ENCODE peak calls at places on chromosome 2, in ten cellular contexts. Z is WTC11, E is osteocyte, A is choroid plexus epithelial cell, C is PC-9, M is lower lobe of right lung, N is brain microvascular endothelial cell, T is astrocyte, I is WERI-Rb-1, K is GM13976. W is an unnamed sample.

GRCh38 chr2:235462415-235462790 is 31.4 kb upstream of the AGAP1 start:
- DNase-seq in Z (no peak), C (no peak), T (no peak), N (no peak), E (no peak), A (no peak), I (no peak), K (no peak), M (no peak), W (no peak)

GRCh38 chr2:101697794-101698418 is 399 bp downstream of the MAP4K4 start:
- DNase-seq in E (no peak), C (peak), I (no peak), A (no peak), T (no peak), N (no peak), Z (no peak), M (no peak), K (no peak), W (peak)

GRCh38 chr2:88131201-88131998 is 3.5 kb upstream of the FABP1 start:
- DNase-seq in K (no peak), M (no peak), N (no peak), I (no peak), E (peak), C (no peak), Z (no peak), T (no peak), A (no peak), W (no peak)

GRCh38 chr2:189553689-189554088 is 26.9 kb downstream of the SLC40A1 start:
- DNase-seq in K (no peak), M (no peak), N (no peak), A (no peak), I (no peak), C (no peak), T (no peak), Z (no peak), E (no peak), W (no peak)

GRCh38 chr2:235945608-235946140 is 222.5 kb downstream of the GBX2 start:
- DNase-seq in T (no peak), K (no peak), A (no peak), M (no peak), Z (no peak), N (no peak), C (no peak), I (no peak), E (no peak), W (no peak)

GRCh38 chr2:181546086-181546485 is 88.9 kb downstream of the ITGA4 start:
- DNase-seq in C (peak), N (peak), K (no peak), T (peak), I (no peak), A (peak), E (no peak), M (no peak), Z (no peak), W (no peak)

GRCh38 chr2:65450395-65450794 is 18.0 kb upstream of the SPRED2 start:
- DNase-seq in A (no peak), T (no peak), C (no peak), M (no peak), K (no peak), E (no peak), I (no peak), Z (no peak), N (no peak), W (no peak)

GRCh38 chr2:47072018-47072691 is 83.0 kb downstream of the STPG4 start:
- DNase-seq in I (peak), C (no peak), T (peak), E (no peak), Z (peak), A (no peak), M (peak), K (no peak), N (peak), W (no peak)

GRCh38 chr2:218284106-218284811 is 8.0 kb downstream of the TMBIM1 start:
- DNase-seq in N (peak), T (peak), A (peak), M (no peak), K (peak), C (peak), E (no peak), I (no peak), Z (no peak), W (no peak)

GRCh38 chr2:239942871-239943311 is 82.3 kb downstream of the NDUFA10 start:
- DNase-seq in N (no peak), M (peak), K (no peak), E (no peak), T (no peak), C (no peak), A (no peak), Z (no peak), I (no peak), W (no peak)

GRCh38 chr2:46779447-46779941 is 136.1 kb downstream of the MCFD2 start:
- DNase-seq in E (no peak), A (peak), M (no peak), N (no peak), T (peak), C (peak), K (no peak), Z (no peak), I (no peak), W (no peak)

GRCh38 chr2:9991829-9992273 is 40.4 kb downstream of the GRHL1 start:
- DNase-seq in E (no peak), M (no peak), Z (no peak), I (no peak), K (no peak), C (no peak), N (no peak), A (no peak), T (peak), W (no peak)

GRCh38 chr2:170144758-170145157 is 33.2 kb upstream of the MYO3B start:
- DNase-seq in A (no peak), T (no peak), K (no peak), M (no peak), Z (no peak), E (no peak), I (no peak), C (no peak), N (no peak), W (no peak)

GRCh38 chr2:11333431-11334183 is 10.8 kb downstream of the ROCK2 start:
- DNase-seq in N (no peak), C (no peak), A (no peak), Z (no peak), K (no peak), E (no peak), I (no peak), M (no peak), T (no peak), W (no peak)

GRCh38 chr2:164821338-164821737 is 20.3 kb downstream of the COBLL1 start:
- DNase-seq in T (no peak), C (no peak), K (no peak), N (no peak), A (no peak), E (no peak), Z (no peak), I (no peak), M (no peak), W (no peak)

GRCh38 chr2:71603311-71603794 is 150.0 kb downstream of the DYSF start:
- DNase-seq in E (no peak), K (no peak), N (no peak), T (no peak), I (peak), M (peak), C (no peak), A (peak), Z (peak), W (peak)

GRCh38 chr2:69154031-69154430 is 141.1 kb downstream of the ANTXR1 start:
- DNase-seq in C (no peak), K (no peak), E (no peak), I (no peak), N (no peak), Z (no peak), M (no peak), T (peak), A (peak), W (no peak)

GRCh38 chr2:121099329-121100318 is 185.4 kb downstream of the TFCP2L1 start:
- DNase-seq in T (no peak), K (no peak), M (peak), E (no peak), Z (peak), C (peak), N (no peak), A (no peak), I (peak), W (no peak)

GRCh38 chr2:10331702-10332401 is 29.1 kb downstream of the HPCAL1 start:
- DNase-seq in I (no peak), C (no peak), Z (no peak), M (peak), N (no peak), E (no peak), A (no peak), K (peak), T (no peak), W (no peak)

GRCh38 chr2:40440835-40441234 is 11.1 kb downstream of the SLC8A1 start:
- DNase-seq in T (no peak), A (no peak), I (no peak), Z (no peak), N (no peak), M (no peak), E (no peak), K (no peak), C (no peak), W (no peak)

GRCh38 chr2:101401316-101401660 is 14.0 kb upstream of the CREG2 start:
- DNase-seq in C (no peak), Z (no peak), M (no peak), E (no peak), I (no peak), N (no peak), K (no peak), T (peak), A (no peak), W (no peak)

GRCh38 chr2:45210466-45211195 is 201.4 kb upstream of the SIX2 start:
- DNase-seq in C (no peak), E (no peak), M (no peak), A (no peak), N (no peak), T (no peak), K (no peak), Z (no peak), I (no peak), W (no peak)

GRCh38 chr2:132669854-132670103 is 226 bp downstream of the LYPD1 start:
- DNase-seq in I (no peak), N (no peak), Z (no peak), T (no peak), E (no peak), A (no peak), K (no peak), M (no peak), C (peak), W (no peak)

GRCh38 chr2:180787330-180787729 is 193.1 kb upstream of the UBE2E3 start:
- DNase-seq in K (no peak), A (no peak), N (no peak), E (no peak), Z (no peak), C (no peak), T (peak), I (no peak), M (no peak), W (no peak)

GRCh38 chr2:67463810-67464209 is 66.7 kb downstream of the ETAA1 start:
- DNase-seq in A (no peak), I (no peak), Z (no peak), M (no peak), T (peak), N (no peak), K (no peak), E (no peak), C (peak), W (no peak)

GRCh38 chr2:55672630-55673029 is 21.0 kb downstream of the PNPT1 start:
- DNase-seq in I (no peak), M (no peak), N (no peak), T (no peak), A (peak), Z (no peak), C (no peak), K (no peak), E (no peak), W (no peak)

GRCh38 chr2:190441564-190441963 is 33.4 kb downstream of the MFSD6 start:
- DNase-seq in A (no peak), K (no peak), M (no peak), C (no peak), N (no peak), T (no peak), Z (no peak), E (no peak), I (no peak), W (no peak)

GRCh38 chr2:85418132-85419008 is at the start of gene SH2D6:
- DNase-seq in C (peak), E (peak), N (peak), I (peak), A (peak), M (peak), Z (peak), T (peak), K (peak), W (peak)

GRCh38 chr2:59184281-59185020 is 943.3 kb upstream of the FANCL start:
- DNase-seq in A (peak), E (no peak), T (no peak), I (no peak), M (no peak), C (no peak), N (peak), Z (no peak), K (no peak), W (no peak)

GRCh38 chr2:239223029-239223329 is 177.8 kb downstream of the HDAC4 start:
- DNase-seq in E (no peak), M (no peak), C (no peak), A (peak), T (no peak), K (no peak), Z (no peak), I (no peak), N (no peak), W (no peak)

GRCh38 chr2:110796724-110797301 is 64.4 kb downstream of the ACOXL start:
- DNase-seq in N (no peak), K (no peak), I (no peak), E (no peak), T (no peak), A (peak), M (no peak), C (no peak), Z (no peak), W (no peak)

GRCh38 chr2:1628893-1629292 is 115.4 kb downstream of the PXDN start:
- DNase-seq in T (peak), E (no peak), C (no peak), I (no peak), K (no peak), A (peak), N (peak), Z (no peak), M (no peak), W (no peak)

GRCh38 chr2:44836174-44836573 is 105.3 kb upstream of the SIX3 start:
- DNase-seq in A (no peak), C (no peak), Z (no peak), M (no peak), E (no peak), I (no peak), T (no peak), N (no peak), K (no peak), W (no peak)

GRCh38 chr2:168758970-168759820 is 43.2 kb upstream of the NOSTRIN start:
- DNase-seq in C (no peak), T (peak), N (peak), Z (no peak), E (no peak), A (peak), M (no peak), K (peak), I (no peak), W (no peak)

GRCh38 chr2:238955648-238956531 is 108.0 kb downstream of the TWIST2 start:
- DNase-seq in T (peak), C (no peak), I (no peak), Z (no peak), E (peak), A (no peak), N (peak), K (no peak), M (no peak), W (no peak)

GRCh38 chr2:33782395-33783239 is 183.5 kb upstream of the FAM98A start:
- DNase-seq in C (no peak), I (peak), N (no peak), Z (peak), M (no peak), T (no peak), K (no peak), A (no peak), E (no peak), W (no peak)

GRCh38 chr2:142868281-142868762 is 9.1 kb upstream of the KYNU start:
- DNase-seq in T (no peak), I (no peak), A (no peak), C (peak), Z (no peak), N (no peak), K (no peak), E (peak), M (peak), W (no peak)

GRCh38 chr2:168712053-168712452 is 90.4 kb upstream of the NOSTRIN start:
- DNase-seq in E (no peak), M (no peak), I (no peak), K (peak), A (peak), T (no peak), C (no peak), N (no peak), Z (no peak), W (no peak)

GRCh38 chr2:3207091-3207491 is 170.5 kb downstream of the EIPR1 start:
- DNase-seq in C (no peak), Z (no peak), M (no peak), T (no peak), A (no peak), E (peak), I (no peak), K (peak), N (no peak), W (no peak)

GRCh38 chr2:106866636-106867035 is 19.3 kb downstream of the ST6GAL2 start:
- DNase-seq in M (no peak), K (no peak), T (no peak), C (no peak), Z (no peak), A (peak), I (no peak), E (no peak), N (no peak), W (no peak)

GRCh38 chr2:113084249-113085000 is 16.7 kb downstream of the IL1F10 start:
- DNase-seq in Z (no peak), C (no peak), I (no peak), K (no peak), M (no peak), N (no peak), A (peak), E (no peak), T (no peak), W (no peak)
- TF ChIP-seq CTCF in Z (no peak), C (peak), I (peak), K (peak), M (peak), N (peak), A (peak), E (peak), T (peak), W (peak)

GRCh38 chr2:201965550-201965949 is 68.1 kb upstream of the FZD7 start:
- DNase-seq in I (no peak), N (no peak), E (no peak), T (no peak), C (no peak), M (no peak), A (no peak), K (no peak), Z (no peak), W (no peak)
- TF ChIP-seq CTCF in I (no peak), N (peak), E (peak), T (no peak), C (no peak), M (peak), A (no peak), K (no peak), Z (no peak), W (peak)

GRCh38 chr2:43595603-43596412 is at the start of gene THADA:
- DNase-seq in Z (peak), E (peak), M (peak), N (peak), C (peak), A (peak), T (peak), K (peak), I (peak), W (peak)

GRCh38 chr2:43594875-43595274 is 963 bp downstream of the THADA start:
- DNase-seq in N (no peak), A (no peak), Z (no peak), E (no peak), T (no peak), K (no peak), C (no peak), M (no peak), I (no peak), W (no peak)

GRCh38 chr2:43593241-43593640 is 2.6 kb downstream of the THADA start:
- DNase-seq in C (no peak), A (no peak), K (no peak), T (no peak), I (no peak), M (peak), N (no peak), Z (no peak), E (no peak), W (no peak)

DNA sequence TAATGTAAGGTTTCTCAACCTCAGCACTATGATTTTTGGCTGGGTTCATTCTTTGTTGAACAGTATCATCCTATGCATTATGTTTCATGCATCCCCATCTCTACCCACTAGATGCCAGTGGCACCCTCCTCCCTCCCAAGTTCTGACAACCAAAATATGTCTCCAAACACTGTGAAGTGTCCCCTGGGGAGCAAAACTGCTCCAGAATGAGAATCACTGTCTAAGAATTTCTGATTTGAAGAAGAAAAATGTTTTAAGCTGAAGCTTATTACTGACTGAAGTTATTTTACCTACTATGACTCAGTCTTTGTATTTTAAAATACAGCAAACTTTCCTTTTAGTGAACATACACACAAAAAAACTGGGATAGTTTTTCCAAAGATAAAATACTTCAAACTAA is 3.4 kb downstream of the THADA start:
- DNase-seq in A (peak), M (no peak), K (no peak), N (peak), I (no peak), T (peak), Z (no peak), C (no peak), E (no peak), W (no peak)
- TF ChIP-seq CTCF in A (peak), M (no peak), K (no peak), N (peak), I (no peak), T (peak), Z (no peak), C (no peak), E (peak), W (no peak)

DNA sequence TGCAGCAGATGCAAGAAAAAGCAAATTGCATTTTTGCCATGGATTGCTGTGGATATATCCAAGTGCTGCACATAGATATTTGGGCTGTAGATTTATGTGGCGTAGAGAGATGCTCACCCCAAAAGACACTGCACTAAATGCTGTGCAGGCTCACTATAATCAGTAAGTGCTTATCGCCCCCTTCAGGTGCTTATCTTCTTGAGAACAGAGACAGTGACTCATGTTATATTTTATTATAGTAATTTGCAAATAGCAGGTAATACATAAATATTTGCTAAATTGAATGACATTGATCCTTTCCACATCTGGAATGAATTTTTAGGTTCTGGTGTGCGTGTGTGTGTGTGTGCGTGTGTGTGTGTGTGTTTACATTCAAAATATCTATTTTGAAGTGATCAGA is 36.8 kb upstream of the PLEKHM3 start:
- DNase-seq in K (no peak), N (peak), M (no peak), T (peak), A (peak), Z (no peak), E (no peak), C (no peak), I (peak), W (no peak)
- TF ChIP-seq CTCF in K (no peak), N (peak), M (peak), T (peak), A (peak), Z (no peak), E (peak), C (peak), I (peak), W (peak)

DNA sequence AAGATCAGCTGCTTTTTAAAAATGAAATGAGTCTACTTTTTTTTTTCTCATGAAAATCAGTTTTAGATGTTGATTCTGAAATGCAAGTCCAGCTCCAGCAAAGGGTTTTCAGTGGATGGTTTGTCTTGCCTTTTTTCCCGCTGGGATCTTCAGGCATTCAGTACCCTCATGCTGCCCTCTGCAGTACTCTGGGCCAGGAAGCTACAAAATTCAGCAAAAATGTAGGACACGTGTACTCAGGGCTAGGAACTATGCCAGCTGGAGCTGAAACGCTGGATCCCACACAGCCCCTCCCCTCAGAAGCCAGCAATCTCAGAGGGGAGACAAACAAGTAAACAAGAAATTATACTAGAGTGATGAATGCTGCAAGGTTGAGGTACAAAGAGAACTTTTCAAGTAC is 97.3 kb downstream of the MMADHC start:
- DNase-seq in E (no peak), C (no peak), N (no peak), I (no peak), T (peak), A (peak), K (no peak), M (no peak), Z (no peak), W (no peak)
- TF ChIP-seq CTCF in E (peak), C (no peak), N (peak), I (no peak), T (no peak), A (no peak), K (no peak), M (no peak), Z (no peak), W (no peak)